ENCODE peak calls at places on chromosome 16, in seven cellular contexts. Q is mammary epithelial cell, P is psoas muscle, Y is body of pancreas, K is lower lobe of right lung, W is fibroblast of lung, D is upper lobe of right lung. X is an unnamed sample.
A peak's percentile ranks its signal among the peaks of the same experiment; 100 is the strongest.

GRCh38 chr16:11232852-11233726 is 22.9 kb downstream of the SOCS1 start:
- DNase-seq in Q (no peak), P (peak; percentile 30), Y (no peak), K (peak; percentile 80), W (no peak), D (peak; percentile 87), X (peak; percentile 24)

GRCh38 chr16:60107467-60107866 is 1373.4 kb upstream of the GOT2 start:
- DNase-seq in Q (peak; percentile 4), P (no peak), Y (no peak), K (no peak), W (peak; percentile 2), D (no peak), X (no peak)

GRCh38 chr16:19095699-19096098 is 18.1 kb upstream of the ITPRIPL2 start:
- DNase-seq in Q (peak; percentile 74), P (no peak), Y (no peak), K (no peak), W (no peak), D (no peak), X (no peak)

GRCh38 chr16:78676351-78676750 is 576.9 kb downstream of the WWOX start:
- DNase-seq in Q (no peak), P (no peak), Y (no peak), K (no peak), W (no peak), D (no peak), X (no peak)

GRCh38 chr16:15708096-15708495 is 58.1 kb downstream of the NDE1 start:
- DNase-seq in Q (no peak), P (no peak), Y (no peak), K (no peak), W (peak; percentile 64), D (no peak), X (no peak)

GRCh38 chr16:83211711-83212110 is 584.9 kb downstream of the CDH13 start:
- DNase-seq in Q (no peak), P (no peak), Y (no peak), K (no peak), W (no peak), D (no peak), X (no peak)

GRCh38 chr16:1012722-1013592 is 31.4 kb downstream of the SOX8 start:
- DNase-seq in Q (no peak), P (no peak), Y (no peak), K (no peak), W (no peak), D (no peak), X (no peak)

GRCh38 chr16:74773431-74774222 is 993 bp downstream of the FA2H start:
- DNase-seq in Q (no peak), P (no peak), Y (peak; percentile 25), K (no peak), W (no peak), D (no peak), X (no peak)

GRCh38 chr16:82199209-82199608 is 29.2 kb upstream of the MPHOSPH6 start:
- DNase-seq in Q (no peak), P (no peak), Y (no peak), K (no peak), W (no peak), D (no peak), X (no peak)

GRCh38 chr16:4142268-4142667 is 26.0 kb upstream of the ADCY9 start:
- DNase-seq in Q (no peak), P (no peak), Y (no peak), K (peak; percentile 58), W (no peak), D (no peak), X (no peak)

GRCh38 chr16:54213322-54213721 is 73.3 kb downstream of the IRX3 start:
- DNase-seq in Q (no peak), P (no peak), Y (no peak), K (no peak), W (no peak), D (no peak), X (no peak)

GRCh38 chr16:11796227-11797165 is 562 bp downstream of the ZC3H7A start:
- DNase-seq in Q (peak; percentile 39), P (peak; percentile 74), Y (peak; percentile 59), K (peak; percentile 79), W (peak; percentile 60), D (peak; percentile 85), X (peak; percentile 74)

GRCh38 chr16:11538880-11539279 is 47.8 kb downstream of the LITAF start:
- DNase-seq in Q (no peak), P (no peak), Y (no peak), K (no peak), W (no peak), D (no peak), X (no peak)

GRCh38 chr16:17277981-17278381 is 192.8 kb downstream of the XYLT1 start:
- DNase-seq in Q (no peak), P (no peak), Y (peak; percentile 67), K (no peak), W (peak; percentile 15), D (no peak), X (no peak)

GRCh38 chr16:71552698-71553503 is 24.0 kb downstream of the TAT start:
- DNase-seq in Q (peak; percentile 5), P (no peak), Y (no peak), K (no peak), W (no peak), D (no peak), X (no peak)

GRCh38 chr16:842061-842476 is 41.5 kb upstream of the GNG13 start:
- DNase-seq in Q (no peak), P (no peak), Y (no peak), K (no peak), W (no peak), D (no peak), X (no peak)

GRCh38 chr16:50884066-50884860 is 142.4 kb downstream of the CYLD start:
- DNase-seq in Q (no peak), P (no peak), Y (no peak), K (no peak), W (no peak), D (no peak), X (no peak)

GRCh38 chr16:2147981-2148671 is at the start of gene RAB26:
- DNase-seq in Q (peak; percentile 70), P (peak; percentile 85), Y (peak; percentile 95), K (peak; percentile 89), W (peak; percentile 44), D (peak; percentile 93), X (peak; percentile 84)

GRCh38 chr16:65751622-65752598 is 614.6 kb upstream of the CDH5 start:
- DNase-seq in Q (no peak), P (no peak), Y (no peak), K (no peak), W (peak; percentile 22), D (no peak), X (no peak)

GRCh38 chr16:52470601-52471000 is 76.3 kb downstream of the TOX3 start:
- DNase-seq in Q (no peak), P (no peak), Y (no peak), K (no peak), W (no peak), D (no peak), X (no peak)

GRCh38 chr16:86404678-86405077 is 105.6 kb upstream of the FOXF1 start:
- DNase-seq in Q (no peak), P (no peak), Y (no peak), K (no peak), W (no peak), D (no peak), X (no peak)
- H3K4me1 ChIP-seq in Q (no peaks in the 10 kb centered on the region), P (no peaks in the 10 kb centered on the region), Y (no peaks in the 10 kb centered on the region), K (no peaks in the 10 kb centered on the region), W (no peaks in the 10 kb centered on the region), D (no peaks in the 10 kb centered on the region), X (no peaks in the 10 kb centered on the region)

DNA sequence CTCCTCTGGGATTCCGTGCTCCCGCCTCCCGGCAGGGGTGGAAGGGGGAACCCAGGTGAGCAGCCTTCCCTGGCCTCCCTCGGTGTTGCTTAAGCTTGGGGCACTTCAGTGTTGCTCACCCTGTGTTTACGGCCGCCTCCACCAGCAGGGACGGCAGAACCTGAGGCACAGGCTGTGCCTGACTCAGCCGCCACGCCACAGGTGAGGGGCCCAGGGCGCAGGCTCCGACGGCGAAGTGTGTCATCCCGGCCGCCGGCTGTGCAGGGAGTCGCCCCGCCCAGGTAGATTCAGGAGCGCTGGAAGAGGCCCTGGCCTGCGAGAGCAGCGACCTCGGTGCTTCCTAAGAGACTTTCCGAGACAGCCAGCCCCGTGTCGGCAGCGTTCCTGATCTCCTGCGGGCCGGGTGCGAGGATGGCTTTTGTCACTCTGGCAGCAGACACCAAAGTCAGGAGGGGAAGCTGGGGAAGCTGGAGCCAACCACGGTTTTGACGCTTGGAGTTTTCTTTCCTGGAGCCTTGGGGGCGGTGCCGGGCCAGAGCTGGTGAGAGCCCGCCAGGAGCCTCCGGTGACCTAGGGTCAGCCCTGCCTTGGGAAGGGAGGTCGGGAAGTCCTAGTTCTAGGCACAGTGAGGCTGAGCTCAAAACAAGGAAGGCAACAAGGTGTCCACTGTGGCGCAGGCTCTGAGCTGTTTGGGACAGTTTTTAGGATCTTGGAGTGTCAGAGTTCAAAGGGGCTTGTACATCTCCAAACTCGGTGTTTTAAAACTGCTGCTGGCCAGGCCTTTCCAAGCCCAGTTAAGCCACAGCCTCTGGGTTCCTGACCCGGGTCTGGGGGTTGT is 2.1 kb downstream of the GSE1 start:
- DNase-seq in Q (peak; percentile 52), P (peak; percentile 52), Y (peak; percentile 88), K (peak; percentile 92), W (no peak), D (peak; percentile 96), X (peak; percentile 58)
- H3K4me3 ChIP-seq in Q (no peak overlapping the region), P (peak overlapping the region; percentile 79), Y (peak overlapping the region; percentile 71), K (peak overlapping the region; percentile 71), W (no peak overlapping the region), D (peak overlapping the region; percentile 73), X (peak overlapping the region; percentile 65)

DNA sequence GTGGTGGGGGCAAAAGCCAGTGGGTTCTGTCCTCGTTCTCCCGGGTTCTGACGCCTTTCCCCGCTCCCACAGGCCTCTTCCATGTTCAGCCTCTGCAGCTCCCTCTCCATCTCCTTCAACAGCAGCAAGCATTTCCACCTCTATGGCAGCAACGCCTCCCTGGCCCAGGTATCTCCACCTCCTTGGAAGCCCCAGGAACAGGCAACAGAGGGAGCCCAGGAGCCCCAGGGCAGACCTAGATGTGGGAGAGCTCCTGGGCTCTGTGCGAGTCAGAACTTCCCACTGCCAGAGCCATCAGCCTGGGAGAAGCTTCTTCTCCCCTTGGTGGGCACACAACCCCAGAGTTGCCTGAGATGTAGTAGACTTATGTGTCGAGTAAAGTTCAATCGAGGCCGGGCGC is 7.8 kb downstream of the ZNF768 start:
- DNase-seq in Q (no peak), P (no peak), Y (no peak), K (no peak), W (no peak), D (no peak), X (no peak)
- TF ChIP-seq CTCF in Q (no peak), P (no peak), Y (no peak), K (no peak), W (no peak), D (no peak), X (no peak)

GRCh38 chr16:56935201-56935600 is 3.3 kb downstream of the HERPUD1 start:
- DNase-seq in Q (no peak), P (no peak), Y (no peak), K (no peak), W (no peak), D (no peak), X (no peak)
- H3K4me1 ChIP-seq in Q (peaks cover 17% of the 10 kb centered on the region), P (peaks cover 36% of the 10 kb centered on the region), Y (peaks cover 64% of the 10 kb centered on the region), K (peaks cover 80% of the 10 kb centered on the region), W (peaks cover 3% of the 10 kb centered on the region), D (peaks cover 71% of the 10 kb centered on the region), X (peaks cover 8% of the 10 kb centered on the region)